ENCODE peak calls at places on chromosomes 12 and 14, in six cellular contexts. V, Z, M, Q, I and B are unnamed samples.

GRCh38 chr12:45615268-45615667 is 114.2 kb upstream of the ARID2 start:
- DNase-seq in Z (peak; percentile 48), Q (no peak), V (no peak), I (no peak), M (peak; percentile 59), B (no peak)

GRCh38 chr14:51131516-51131915 is 36.6 kb upstream of the TRIM9 start:
- DNase-seq in Q (no peak), Z (no peak), V (no peak), I (peak; percentile 25), M (no peak), B (no peak)

GRCh38 chr12:46124848-46125619 is 134.7 kb upstream of the SCAF11 start:
- DNase-seq in M (peak; percentile 76), V (peak; percentile 75), Z (peak; percentile 92), I (peak; percentile 34), Q (peak; percentile 62), B (peak; percentile 71)

GRCh38 chr12:28088566-28089277 is 101.5 kb upstream of the CCDC91 start:
- DNase-seq in V (no peak), Z (peak; percentile 27), M (peak; percentile 9), Q (no peak), I (no peak), B (no peak)

GRCh38 chr12:57740656-57741412 is 2.3 kb upstream of the AGAP2 start:
- DNase-seq in Z (no peak), Q (peak; percentile 76), V (no peak), I (no peak), M (no peak), B (no peak)

GRCh38 chr14:97149775-97150174 is 352.6 kb downstream of the VRK1 start:
- DNase-seq in I (no peak), V (no peak), Z (no peak), M (no peak), Q (no peak), B (no peak)

GRCh38 chr14:106564058-106564643 is 1037.8 kb downstream of the TMEM121 start:
- DNase-seq in V (no peak), Q (peak; percentile 80), I (peak; percentile 79), M (no peak), Z (no peak), B (no peak)

GRCh38 chr12:55969356-55969755 is 2.7 kb downstream of the CDK2 start:
- DNase-seq in Q (no peak), Z (peak; percentile 31), M (no peak), V (no peak), I (no peak), B (no peak)

GRCh38 chr14:75673345-75673744 is 12.3 kb downstream of the TTLL5 start:
- DNase-seq in I (no peak), M (no peak), Q (no peak), V (no peak), Z (no peak), B (no peak)

GRCh38 chr12:75389061-75389460 is 1.8 kb upstream of the GLIPR1L2 start:
- DNase-seq in Q (no peak), Z (peak; percentile 41), I (peak; percentile 15), V (no peak), M (peak; percentile 64), B (no peak)

GRCh38 chr12:85466906-85467305 is 186.9 kb downstream of the ALX1 start:
- DNase-seq in I (no peak), M (no peak), Z (peak; percentile 23), V (no peak), Q (no peak), B (no peak)

GRCh38 chr12:113244015-113244983 is 23.0 kb downstream of the TPCN1 start:
- DNase-seq in V (peak; percentile 90), Q (no peak), M (no peak), I (peak; percentile 84), Z (no peak), B (peak; percentile 83)

GRCh38 chr12:91935299-91935698 is 210.3 kb downstream of the BTG1 start:
- DNase-seq in Z (no peak), V (no peak), Q (no peak), I (no peak), M (no peak), B (no peak)

GRCh38 chr14:65101631-65102440 is 481 bp downstream of the MAX start:
- DNase-seq in I (peak; percentile 6), V (no peak), M (no peak), Q (peak; percentile 26), Z (no peak), B (peak; percentile 23)

GRCh38 chr14:87175175-87175574 is 817.8 kb downstream of the GALC start:
- DNase-seq in Q (no peak), M (no peak), V (no peak), Z (no peak), I (no peak), B (no peak)

GRCh38 chr14:76710093-76711010 is 50.9 kb upstream of the VASH1 start:
- DNase-seq in Q (peak; percentile 26), V (no peak), M (peak; percentile 25), Z (peak; percentile 70), I (peak; percentile 26), B (peak; percentile 57)

GRCh38 chr12:88866881-88867280 is 286.6 kb upstream of the KITLG start:
- DNase-seq in Z (peak; percentile 28), I (no peak), M (no peak), V (no peak), Q (no peak), B (no peak)

GRCh38 chr14:69475194-69475818 is 9.2 kb upstream of the PLEKHD1 start:
- DNase-seq in V (no peak), I (peak; percentile 48), Q (peak; percentile 23), M (no peak), Z (no peak), B (no peak)

GRCh38 chr12:30519535-30519934 is 176.1 kb downstream of the IPO8 start:
- DNase-seq in Q (no peak), Z (no peak), V (no peak), I (no peak), M (no peak), B (no peak)

GRCh38 chr14:43003845-43004244 is 1397.2 kb downstream of the LRFN5 start:
- DNase-seq in Z (peak; percentile 1), I (no peak), V (no peak), M (no peak), Q (no peak), B (no peak)

GRCh38 chr12:84982888-84983287 is 53.2 kb downstream of the TSPAN19 start:
- DNase-seq in V (no peak), I (no peak), M (no peak), Z (no peak), Q (no peak), B (no peak)

GRCh38 chr12:114611145-114612018 is 72.6 kb downstream of the TBX3 start:
- DNase-seq in M (no peak), V (no peak), Z (no peak), Q (no peak), I (no peak), B (no peak)